ENCODE peak calls at places on chromosomes 2 and 18, in five cellular contexts. R, Q, P, N and B are unnamed samples.

GRCh38 chr18:44178476-44178875 is 502.2 kb upstream of the SETBP1 start:
- DNase-seq in P (no peak), Q (no peak), N (no peak), R (peak), B (no peak)

GRCh38 chr2:8438996-8439395 is 242.9 kb upstream of the ID2 start:
- DNase-seq in N (no peak), P (no peak), Q (no peak), R (no peak), B (no peak)

GRCh38 chr2:99707592-99707991 is 217.8 kb upstream of the REV1 start:
- DNase-seq in R (no peak), P (no peak), Q (no peak), N (no peak), B (no peak)

GRCh38 chr2:76599732-76600368 is 889.1 kb upstream of the GCFC2 start:
- DNase-seq in Q (no peak), R (peak), N (peak), P (no peak), B (peak)

GRCh38 chr2:6975988-6976387 is 58.8 kb downstream of the RNF144A start:
- DNase-seq in R (no peak), P (no peak), N (peak), Q (no peak), B (no peak)

GRCh38 chr18:24231773-24232735 is 93.2 kb downstream of the CABYR start:
- DNase-seq in P (no peak), N (no peak), Q (no peak), R (no peak), B (no peak)

GRCh38 chr18:56407631-56408030 is 230.8 kb downstream of the TXNL1 start:
- DNase-seq in P (no peak), N (no peak), R (no peak), Q (no peak), B (no peak)

GRCh38 chr2:170822885-170823799 is 6.5 kb downstream of the GAD1 start:
- DNase-seq in R (peak), Q (no peak), P (no peak), N (no peak), B (no peak)

GRCh38 chr2:196399736-196400691 is 228.6 kb upstream of the STK17B start:
- DNase-seq in N (peak), R (no peak), Q (no peak), P (no peak), B (no peak)

GRCh38 chr18:23228102-23229051 is 93.1 kb downstream of the CABLES1 start:
- DNase-seq in R (no peak), P (no peak), Q (no peak), N (no peak), B (peak)

GRCh38 chr2:150097891-150098595 is 389.4 kb downstream of the RND3 start:
- DNase-seq in P (no peak), R (no peak), N (no peak), Q (no peak), B (no peak)

GRCh38 chr2:147483911-147484310 is 360.9 kb upstream of the ACVR2A start:
- DNase-seq in Q (no peak), P (no peak), N (no peak), R (no peak), B (no peak)